ENCODE peak calls at places on chromosome 21, in six cellular contexts. F is HepG2, D is K562, N is endothelial cell of umbilical vein, X is A549, I is GM12878. W is an unnamed sample.

GRCh38 chr21:39313042-39313456 is 383 bp downstream of the BRWD1 start:
- DNase-seq in F (no peak), D (peak; percentile 67), N (no peak), X (peak; percentile 10), I (no peak), W (no peak)

GRCh38 chr21:22395965-22396364 is 1397.8 kb downstream of the NCAM2 start:
- DNase-seq in F (no peak), D (no peak), N (no peak), X (no peak), I (no peak), W (no peak)

GRCh38 chr21:36661511-36662309 is 37.2 kb upstream of the SIM2 start:
- DNase-seq in F (peak; percentile 96), D (peak; percentile 62), N (peak; percentile 41), X (peak; percentile 19), I (no peak), W (peak; percentile 14)

GRCh38 chr21:31108969-31109368 is 70.7 kb upstream of the KRTAP19-8 start:
- DNase-seq in F (no peak), D (no peak), N (no peak), X (no peak), I (no peak), W (peak; percentile 41)

GRCh38 chr21:42316891-42317290 is 1.7 kb upstream of the TFF3 start:
- DNase-seq in F (no peak), D (no peak), N (no peak), X (no peak), I (no peak), W (no peak)

GRCh38 chr21:31521515-31521914 is 138.0 kb upstream of the SOD1 start:
- DNase-seq in F (no peak), D (no peak), N (no peak), X (no peak), I (no peak), W (no peak)

GRCh38 chr21:37916795-37917142 is 512 bp upstream of the KCNJ6 start:
- DNase-seq in F (peak; percentile 3), D (peak; percentile 78), N (no peak), X (peak; percentile 17), I (no peak), W (no peak)

GRCh38 chr21:41762753-41763152 is 4.1 kb downstream of the RIPK4 start:
- DNase-seq in F (no peak), D (no peak), N (no peak), X (no peak), I (no peak), W (no peak)

GRCh38 chr21:14699433-14700410 is 153.6 kb upstream of the SAMSN1 start:
- DNase-seq in F (peak; percentile 68), D (no peak), N (no peak), X (no peak), I (no peak), W (no peak)

GRCh38 chr21:46661211-46661625 is 25.7 kb downstream of the PRMT2 start:
- DNase-seq in F (no peak), D (no peak), N (peak; percentile 32), X (no peak), I (no peak), W (no peak)
- H3K4me3 ChIP-seq in F (no peak overlapping the region), D (no peak overlapping the region), N (no peak overlapping the region), X (no peak overlapping the region), I (no peak overlapping the region), W (no peak overlapping the region)

DNA sequence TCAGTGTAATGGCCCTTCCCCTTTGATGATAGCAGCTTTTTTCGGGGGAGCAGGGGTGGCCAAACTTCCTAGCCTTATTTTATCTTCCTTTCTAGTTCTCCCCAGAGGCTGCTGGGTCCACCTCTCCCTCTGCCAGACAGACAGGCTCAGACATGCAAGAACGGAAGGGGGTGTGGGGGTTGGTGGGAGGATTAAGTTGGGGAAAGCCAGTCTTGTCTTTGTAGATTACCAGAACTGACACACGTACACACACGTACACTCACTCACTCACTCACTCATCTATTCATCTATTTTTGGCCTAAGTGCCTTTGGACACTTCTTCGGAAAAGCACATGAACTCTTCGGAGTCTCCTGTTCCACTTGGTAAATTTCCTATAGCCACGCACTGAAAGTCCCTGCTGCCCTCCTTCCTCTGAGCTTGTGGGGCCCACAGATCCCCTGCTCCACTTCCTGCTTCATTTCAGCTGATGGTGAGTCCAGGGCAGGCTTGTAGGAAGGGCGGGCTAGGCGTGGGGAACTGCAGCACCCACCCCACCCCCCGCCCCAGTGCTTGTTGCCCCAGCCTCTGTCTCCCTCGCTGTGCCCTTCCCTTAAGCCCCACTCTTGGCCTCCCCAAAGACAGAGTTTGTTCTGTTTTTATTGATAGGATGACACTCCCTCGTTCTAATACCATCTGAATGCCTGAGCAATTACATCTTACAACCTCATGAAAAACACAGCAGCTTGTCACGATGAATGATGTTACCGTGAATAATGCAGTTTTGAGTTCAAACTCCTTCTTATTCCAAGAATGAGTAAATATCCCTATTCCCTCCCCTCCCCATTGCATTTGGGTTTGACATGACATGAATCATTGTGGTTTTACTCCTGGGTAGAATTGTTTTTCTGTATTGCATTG is 60.7 kb upstream of the ATP5PO start:
- DNase-seq in F (peak; percentile 65), D (peak; percentile 87), N (no peak), X (peak; percentile 15), I (peak; percentile 90), W (peak; percentile 88)
- TF ChIP-seq MYC in F (no peak), D (peak; percentile 9), N (no peak), X (no peak), I (no peak), W (no peak)

GRCh38 chr21:43867936-43868335 is 2.9 kb downstream of the AGPAT3 start:
- DNase-seq in F (peak; percentile 87), D (no peak), N (no peak), X (no peak), I (no peak), W (no peak)

GRCh38 chr21:43866659-43867331 is 1.8 kb downstream of the AGPAT3 start:
- DNase-seq in F (peak; percentile 88), D (peak; percentile 73), N (peak; percentile 18), X (no peak), I (peak; percentile 50), W (no peak)

GRCh38 chr21:43867332-43867703 is 2.3 kb downstream of the AGPAT3 start:
- DNase-seq in F (no peak), D (no peak), N (no peak), X (no peak), I (no peak), W (no peak)

GRCh38 chr21:43869486-43870325 is 4.7 kb downstream of the AGPAT3 start:
- DNase-seq in F (no peak), D (no peak), N (no peak), X (no peak), I (no peak), W (no peak)

GRCh38 chr21:43868461-43868860 is 3.4 kb downstream of the AGPAT3 start:
- DNase-seq in F (no peak), D (no peak), N (no peak), X (no peak), I (no peak), W (no peak)
- TF ChIP-seq MAX in F (no peak), D (peak; percentile 16), N (no peak), X (no peak), I (no peak), W (no peak)

GRCh38 chr21:27586986-27587385 is 620.1 kb upstream of the ADAMTS5 start:
- DNase-seq in F (no peak), D (no peak), N (no peak), X (no peak), I (no peak), W (no peak)
- H3K4me3 ChIP-seq in F (no peak overlapping the region), D (no peak overlapping the region), N (no peak overlapping the region), X (no peak overlapping the region), I (no peak overlapping the region), W (no peak overlapping the region)